ENCODE peak calls at places on chromosome 1, in six cellular contexts. O is body of pancreas, K is GM19239, G is heart right ventricle, X is HT-29, M is myocyte. Y is an unnamed sample.
A peak's percentile ranks its signal among the peaks of the same experiment; 100 is the strongest.

GRCh38 chr1:5742801-5743200 is 249.4 kb downstream of the NPHP4 start:
- DNase-seq in O (no peak), K (no peak), G (no peak), X (no peak), M (no peak), Y (no peak)

GRCh38 chr1:229943148-229943714 is 123.8 kb upstream of the GALNT2 start:
- DNase-seq in O (no peak), K (no peak), G (no peak), X (no peak), M (no peak), Y (no peak)

GRCh38 chr1:245942861-245943260 is 564.2 kb downstream of the SMYD3 start:
- DNase-seq in O (no peak), K (no peak), G (no peak), X (no peak), M (no peak), Y (no peak)

GRCh38 chr1:230215049-230215448 is 148.0 kb downstream of the GALNT2 start:
- DNase-seq in O (peak; percentile 65), K (no peak), G (peak; percentile 75), X (peak; percentile 13), M (peak; percentile 80), Y (peak; percentile 69)

GRCh38 chr1:53381790-53382401 is 54.0 kb upstream of the LRP8 start:
- DNase-seq in O (no peak), K (no peak), G (no peak), X (peak; percentile 50), M (peak; percentile 18), Y (no peak)

GRCh38 chr1:6497215-6497866 is 5.9 kb upstream of the PLEKHG5 start:
- DNase-seq in O (peak; percentile 45), K (no peak), G (no peak), X (no peak), M (peak; percentile 71), Y (peak; percentile 68)

GRCh38 chr1:241408170-241408569 is 51.2 kb upstream of the RGS7 start:
- DNase-seq in O (no peak), K (no peak), G (no peak), X (peak; percentile 38), M (no peak), Y (no peak)

GRCh38 chr1:180178511-180179161 is 24.0 kb downstream of the QSOX1 start:
- DNase-seq in O (peak; percentile 81), K (peak; percentile 75), G (peak; percentile 52), X (peak; percentile 86), M (peak; percentile 69), Y (peak; percentile 55)